ENCODE peak calls at places on chromosomes 1 and 21, in eight cellular contexts. One of them, this sample, is unnamed.

GRCh38 chr1:162145966-162146696 is 76.6 kb downstream of the NOS1AP start:
- DNase-seq in GM12878: no peak
- DNase-seq in H1: no peak
- DNase-seq in A549: no peak
- DNase-seq in HepG2: no peak
- DNase-seq in HCT116: no peak
- DNase-seq in endothelial cell of umbilical vein: no peak
- DNase-seq in K562: no peak
- DNase-seq in this sample: no peak

GRCh38 chr21:34956416-34957316 is 92.4 kb downstream of the RUNX1 start:
- DNase-seq in GM12878: no peak
- DNase-seq in H1: no peak
- DNase-seq in A549: peak; percentile 4
- DNase-seq in HepG2: no peak
- DNase-seq in HCT116: no peak
- DNase-seq in endothelial cell of umbilical vein: no peak
- DNase-seq in K562: no peak
- DNase-seq in this sample: no peak

GRCh38 chr1:164602142-164602429 is 43.1 kb downstream of the PBX1 start:
- DNase-seq in GM12878: no peak
- DNase-seq in H1: no peak
- DNase-seq in A549: no peak
- DNase-seq in HepG2: no peak
- DNase-seq in HCT116: peak; percentile 39
- DNase-seq in endothelial cell of umbilical vein: no peak
- DNase-seq in K562: no peak
- DNase-seq in this sample: no peak

GRCh38 chr1:182703539-182703938 is 19.2 kb upstream of the RGS8 start:
- DNase-seq in GM12878: no peak
- DNase-seq in H1: no peak
- DNase-seq in A549: no peak
- DNase-seq in HepG2: no peak
- DNase-seq in HCT116: no peak
- DNase-seq in endothelial cell of umbilical vein: no peak
- DNase-seq in K562: no peak
- DNase-seq in this sample: no peak

GRCh38 chr1:8457771-8458409 is 140.0 kb downstream of the SLC45A1 start:
- DNase-seq in GM12878: no peak
- DNase-seq in H1: no peak
- DNase-seq in A549: no peak
- DNase-seq in HepG2: no peak
- DNase-seq in HCT116: no peak
- DNase-seq in endothelial cell of umbilical vein: no peak
- DNase-seq in K562: no peak
- DNase-seq in this sample: peak; percentile 33

GRCh38 chr1:166139735-166140134 is 27.1 kb downstream of the FAM78B start:
- DNase-seq in GM12878: no peak
- DNase-seq in H1: no peak
- DNase-seq in A549: no peak
- DNase-seq in HepG2: no peak
- DNase-seq in HCT116: no peak
- DNase-seq in endothelial cell of umbilical vein: no peak
- DNase-seq in K562: no peak
- DNase-seq in this sample: no peak

GRCh38 chr1:201590474-201590873 is 51.5 kb downstream of the NAV1 start:
- DNase-seq in GM12878: no peak
- DNase-seq in H1: no peak
- DNase-seq in A549: no peak
- DNase-seq in HepG2: no peak
- DNase-seq in HCT116: no peak
- DNase-seq in endothelial cell of umbilical vein: no peak
- DNase-seq in K562: no peak
- DNase-seq in this sample: no peak

GRCh38 chr1:63124666-63125191 is 197.6 kb upstream of the FOXD3 start:
- DNase-seq in GM12878: peak; percentile 34
- DNase-seq in H1: no peak
- DNase-seq in A549: no peak
- DNase-seq in HepG2: peak; percentile 46
- DNase-seq in HCT116: no peak
- DNase-seq in endothelial cell of umbilical vein: peak; percentile 78
- DNase-seq in K562: no peak
- DNase-seq in this sample: peak; percentile 13

GRCh38 chr1:231590453-231591198 is 36.0 kb upstream of the DISC1 start:
- DNase-seq in GM12878: no peak
- DNase-seq in H1: peak; percentile 52
- DNase-seq in A549: peak; percentile 83
- DNase-seq in HepG2: peak; percentile 44
- DNase-seq in HCT116: peak; percentile 47
- DNase-seq in endothelial cell of umbilical vein: peak; percentile 78
- DNase-seq in K562: peak; percentile 70
- DNase-seq in this sample: peak; percentile 79

GRCh38 chr1:2106681-2107405 is 56.6 kb downstream of the PRKCZ start:
- DNase-seq in GM12878: no peak
- DNase-seq in H1: no peak
- DNase-seq in A549: no peak
- DNase-seq in HepG2: no peak
- DNase-seq in HCT116: no peak
- DNase-seq in endothelial cell of umbilical vein: no peak
- DNase-seq in K562: no peak
- DNase-seq in this sample: no peak

GRCh38 chr1:38551908-38552307 is 307.7 kb downstream of the RRAGC start:
- DNase-seq in GM12878: no peak
- DNase-seq in H1: no peak
- DNase-seq in A549: no peak
- DNase-seq in HepG2: no peak
- DNase-seq in HCT116: no peak
- DNase-seq in endothelial cell of umbilical vein: no peak
- DNase-seq in K562: no peak
- DNase-seq in this sample: no peak

GRCh38 chr21:43657355-43658093 is 1.8 kb downstream of the HSF2BP start:
- DNase-seq in GM12878: no peak
- DNase-seq in H1: no peak
- DNase-seq in A549: no peak
- DNase-seq in HepG2: no peak
- DNase-seq in HCT116: no peak
- DNase-seq in endothelial cell of umbilical vein: peak; percentile 88
- DNase-seq in K562: no peak
- DNase-seq in this sample: no peak

GRCh38 chr1:26787381-26787705 is 407 bp upstream of the PIGV start:
- DNase-seq in GM12878: peak; percentile 80
- DNase-seq in H1: no peak
- DNase-seq in A549: no peak
- DNase-seq in HepG2: no peak
- DNase-seq in HCT116: no peak
- DNase-seq in endothelial cell of umbilical vein: no peak
- DNase-seq in K562: no peak
- DNase-seq in this sample: no peak

GRCh38 chr1:200909757-200910239 is 15.1 kb downstream of the INAVA start:
- DNase-seq in GM12878: peak; percentile 64
- DNase-seq in H1: no peak
- DNase-seq in A549: no peak
- DNase-seq in HepG2: no peak
- DNase-seq in HCT116: no peak
- DNase-seq in endothelial cell of umbilical vein: no peak
- DNase-seq in K562: no peak
- DNase-seq in this sample: no peak

GRCh38 chr1:2455757-2456156 is 20.3 kb upstream of the PLCH2 start:
- DNase-seq in GM12878: no peak
- DNase-seq in H1: no peak
- DNase-seq in A549: no peak
- DNase-seq in HepG2: no peak
- DNase-seq in HCT116: no peak
- DNase-seq in endothelial cell of umbilical vein: no peak
- DNase-seq in K562: no peak
- DNase-seq in this sample: peak; percentile 35

GRCh38 chr1:24754229-24754628 is 9.0 kb downstream of the CLIC4 start:
- DNase-seq in GM12878: no peak
- DNase-seq in H1: peak; percentile 33
- DNase-seq in A549: no peak
- DNase-seq in HepG2: no peak
- DNase-seq in HCT116: no peak
- DNase-seq in endothelial cell of umbilical vein: peak; percentile 85
- DNase-seq in K562: no peak
- DNase-seq in this sample: no peak

GRCh38 chr1:150072959-150073358 is 5.4 kb downstream of the VPS45 start:
- DNase-seq in GM12878: no peak
- DNase-seq in H1: no peak
- DNase-seq in A549: peak; percentile 19
- DNase-seq in HepG2: no peak
- DNase-seq in HCT116: peak; percentile 12
- DNase-seq in endothelial cell of umbilical vein: peak; percentile 40
- DNase-seq in K562: no peak
- DNase-seq in this sample: peak; percentile 37

GRCh38 chr21:37225440-37225839 is 41.7 kb downstream of the VPS26C start:
- DNase-seq in GM12878: no peak
- DNase-seq in H1: peak; percentile 16
- DNase-seq in A549: no peak
- DNase-seq in HepG2: no peak
- DNase-seq in HCT116: no peak
- DNase-seq in endothelial cell of umbilical vein: no peak
- DNase-seq in K562: no peak
- DNase-seq in this sample: no peak

GRCh38 chr21:42083361-42083690 is 12.2 kb downstream of the UMODL1 start:
- DNase-seq in GM12878: no peak
- DNase-seq in H1: no peak
- DNase-seq in A549: no peak
- DNase-seq in HepG2: no peak
- DNase-seq in HCT116: no peak
- DNase-seq in endothelial cell of umbilical vein: no peak
- DNase-seq in K562: no peak
- DNase-seq in this sample: no peak

GRCh38 chr1:32622806-32623694 is 27.3 kb downstream of the ZBTB8OS start:
- DNase-seq in GM12878: no peak
- DNase-seq in H1: no peak
- DNase-seq in A549: no peak
- DNase-seq in HepG2: no peak
- DNase-seq in HCT116: no peak
- DNase-seq in endothelial cell of umbilical vein: no peak
- DNase-seq in K562: no peak
- DNase-seq in this sample: no peak
- TF ChIP-seq MAX in GM12878: no peak
- TF ChIP-seq MAX in H1: no peak
- TF ChIP-seq MAX in A549: no peak
- TF ChIP-seq MAX in HepG2: no peak
- TF ChIP-seq MAX in HCT116: no peak
- TF ChIP-seq MAX in endothelial cell of umbilical vein: no peak
- TF ChIP-seq MAX in K562: no peak
- TF ChIP-seq MAX in this sample: no peak

GRCh38 chr1:12618661-12619395 is 818 bp upstream of the DHRS3 start:
- DNase-seq in GM12878: no peak
- DNase-seq in H1: peak; percentile 72
- DNase-seq in A549: peak; percentile 92
- DNase-seq in HepG2: peak; percentile 97
- DNase-seq in HCT116: peak; percentile 78
- DNase-seq in endothelial cell of umbilical vein: peak; percentile 83
- DNase-seq in K562: peak; percentile 88
- DNase-seq in this sample: peak; percentile 84
- TF ChIP-seq POLR2A in GM12878: no peak
- TF ChIP-seq POLR2A in H1: no peak
- TF ChIP-seq POLR2A in A549: peak; percentile 70
- TF ChIP-seq POLR2A in HepG2: peak; percentile 92
- TF ChIP-seq POLR2A in HCT116: peak; percentile 11
- TF ChIP-seq POLR2A in endothelial cell of umbilical vein: no peak
- TF ChIP-seq POLR2A in K562: no peak
- TF ChIP-seq POLR2A in this sample: no peak

DNA sequence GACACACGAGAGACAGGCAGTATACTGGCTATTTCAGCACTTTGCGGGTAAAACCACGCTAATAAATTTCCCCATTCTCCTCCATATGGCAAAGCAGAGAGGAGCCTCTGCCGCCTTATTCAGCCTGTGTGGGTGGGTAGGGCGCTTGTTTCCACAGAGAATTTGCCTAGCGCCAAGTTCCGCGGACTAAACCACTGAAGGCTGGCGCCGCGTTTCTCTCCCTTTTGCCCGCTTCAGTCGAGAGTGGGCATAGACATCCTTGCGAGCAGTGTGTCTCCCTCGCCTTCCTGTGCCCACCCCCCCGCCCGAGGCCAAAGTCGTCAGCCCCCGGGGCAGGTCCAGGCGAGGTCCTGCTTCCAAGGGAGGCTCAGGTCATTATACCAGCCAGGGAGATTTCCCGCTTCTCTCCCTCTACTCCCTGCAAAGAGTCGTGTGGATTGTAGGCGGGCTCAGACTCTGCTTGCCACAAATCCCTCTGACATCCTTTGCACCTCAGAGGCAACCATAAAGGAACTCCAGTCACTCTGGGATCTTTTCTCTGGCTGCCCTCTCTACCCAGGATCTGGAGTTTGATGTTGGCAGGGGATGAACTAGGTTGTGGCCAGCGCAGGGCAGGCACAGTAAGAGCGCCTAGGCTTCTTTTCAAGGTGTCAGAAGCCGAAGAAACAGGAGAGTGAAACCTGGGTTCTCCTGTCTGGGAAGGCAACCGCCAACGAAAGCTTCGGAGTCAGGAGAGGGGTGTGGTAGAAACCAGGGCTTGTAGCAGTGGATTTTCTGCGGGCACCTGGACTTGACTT is 8.8 kb downstream of the HLX start:
- DNase-seq in GM12878: no peak
- DNase-seq in H1: no peak
- DNase-seq in A549: no peak
- DNase-seq in HepG2: no peak
- DNase-seq in HCT116: no peak
- DNase-seq in endothelial cell of umbilical vein: no peak
- DNase-seq in K562: no peak
- DNase-seq in this sample: peak; percentile 54
- TF ChIP-seq MAX in GM12878: no peak
- TF ChIP-seq MAX in H1: no peak
- TF ChIP-seq MAX in A549: no peak
- TF ChIP-seq MAX in HepG2: no peak
- TF ChIP-seq MAX in HCT116: no peak
- TF ChIP-seq MAX in endothelial cell of umbilical vein: no peak
- TF ChIP-seq MAX in K562: no peak
- TF ChIP-seq MAX in this sample: no peak

GRCh38 chr1:205774277-205775014 is 836 bp downstream of the RAB29 start:
- DNase-seq in GM12878: peak; percentile 58
- DNase-seq in H1: peak; percentile 59
- DNase-seq in A549: no peak
- DNase-seq in HepG2: peak; percentile 35
- DNase-seq in HCT116: no peak
- DNase-seq in endothelial cell of umbilical vein: peak; percentile 41
- DNase-seq in K562: peak; percentile 65
- DNase-seq in this sample: peak; percentile 25

GRCh38 chr1:205775717-205776056 is 405 bp upstream of the RAB29 start:
- DNase-seq in GM12878: no peak
- DNase-seq in H1: no peak
- DNase-seq in A549: peak; percentile 17
- DNase-seq in HepG2: no peak
- DNase-seq in HCT116: no peak
- DNase-seq in endothelial cell of umbilical vein: peak; percentile 85
- DNase-seq in K562: peak; percentile 14
- DNase-seq in this sample: peak; percentile 15

GRCh38 chr1:205772607-205773032 is 2.7 kb downstream of the RAB29 start:
- DNase-seq in GM12878: peak; percentile 71
- DNase-seq in H1: no peak
- DNase-seq in A549: no peak
- DNase-seq in HepG2: no peak
- DNase-seq in HCT116: no peak
- DNase-seq in endothelial cell of umbilical vein: no peak
- DNase-seq in K562: no peak
- DNase-seq in this sample: no peak

GRCh38 chr1:205777994-205778393 is 2.7 kb upstream of the RAB29 start:
- DNase-seq in GM12878: no peak
- DNase-seq in H1: no peak
- DNase-seq in A549: no peak
- DNase-seq in HepG2: no peak
- DNase-seq in HCT116: no peak
- DNase-seq in endothelial cell of umbilical vein: no peak
- DNase-seq in K562: no peak
- DNase-seq in this sample: peak; percentile 71

GRCh38 chr1:205775015-205775716 is at the start of gene RAB29:
- DNase-seq in GM12878: peak; percentile 57
- DNase-seq in H1: peak; percentile 86
- DNase-seq in A549: peak; percentile 69
- DNase-seq in HepG2: peak; percentile 59
- DNase-seq in HCT116: peak; percentile 50
- DNase-seq in endothelial cell of umbilical vein: peak; percentile 89
- DNase-seq in K562: peak; percentile 91
- DNase-seq in this sample: peak; percentile 87
- TF ChIP-seq POLR2A in GM12878: peak; percentile 50
- TF ChIP-seq POLR2A in H1: no peak
- TF ChIP-seq POLR2A in A549: no peak
- TF ChIP-seq POLR2A in HepG2: no peak
- TF ChIP-seq POLR2A in HCT116: no peak
- TF ChIP-seq POLR2A in endothelial cell of umbilical vein: peak; percentile 49
- TF ChIP-seq POLR2A in K562: peak; percentile 68
- TF ChIP-seq POLR2A in this sample: no peak